ENCODE peak calls at places on chromosomes 2 and 18, in nine cellular contexts. T is prostate gland, E is stomach, F is transverse colon, O is H1, J is breast epithelium, I is upper lobe of left lung, Z is GM12892, Y is endothelial cell of umbilical vein. V is an unnamed sample.

GRCh38 chr2:154455201-154455600 is 243.3 kb upstream of the KCNJ3 start:
- DNase-seq in O (no peak), I (no peak), T (no peak), F (no peak), E (no peak), J (no peak), Y (no peak), Z (no peak), V (no peak)

GRCh38 chr2:45577426-45577825 is 33.6 kb downstream of the SRBD1 start:
- DNase-seq in I (no peak), Y (no peak), T (no peak), O (no peak), E (no peak), Z (no peak), F (no peak), J (no peak), V (no peak)

GRCh38 chr2:241530571-241530970 is 22.2 kb upstream of the STK25 start:
- DNase-seq in T (no peak), F (no peak), Y (no peak), J (no peak), E (no peak), Z (no peak), I (no peak), O (no peak), V (no peak)

GRCh38 chr2:113357071-113357470 is 78.3 kb upstream of the PAX8 start:
- DNase-seq in F (no peak), O (no peak), J (no peak), Y (no peak), E (no peak), T (no peak), Z (no peak), I (no peak), V (no peak)

GRCh38 chr2:229170171-229170570 is 100.9 kb downstream of the PID1 start:
- DNase-seq in Z (no peak), Y (no peak), J (no peak), T (no peak), O (no peak), E (no peak), F (no peak), I (no peak), V (no peak)

GRCh38 chr2:13638181-13638580 is 921.4 kb downstream of the TRIB2 start:
- DNase-seq in O (no peak), T (no peak), J (no peak), F (no peak), E (no peak), I (no peak), Z (no peak), Y (no peak), V (no peak)

GRCh38 chr2:240825476-240825875 is 5.5 kb upstream of the KIF1A start:
- DNase-seq in T (no peak), Y (no peak), E (no peak), O (no peak), J (no peak), Z (no peak), I (no peak), F (no peak), V (no peak)

GRCh38 chr18:56873441-56874140 is 222.4 kb downstream of the WDR7 start:
- DNase-seq in O (peak), E (no peak), Y (peak), T (no peak), I (no peak), Z (no peak), F (no peak), J (no peak), V (no peak)

DNA sequence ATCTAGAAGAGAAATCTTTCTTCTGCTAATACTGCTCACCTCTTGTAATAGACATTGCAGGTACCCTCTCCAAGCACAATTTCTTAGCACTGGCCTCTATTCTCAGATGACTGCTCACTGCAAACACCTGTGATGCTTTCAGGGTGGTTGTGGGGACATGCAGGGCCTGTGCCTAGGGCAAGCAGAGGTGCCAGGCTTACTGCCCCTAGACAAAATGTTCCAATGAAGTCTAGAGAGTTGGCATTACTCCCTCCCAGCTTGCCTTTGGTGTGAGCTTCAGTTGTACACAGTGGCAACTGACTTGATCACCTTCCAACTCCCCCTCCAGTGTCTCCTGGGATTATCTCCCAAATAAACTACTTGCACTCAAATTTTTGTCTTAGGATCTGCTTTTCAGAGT is 12.9 kb upstream of the TXNDC2 start:
- DNase-seq in I (no peak), T (no peak), Z (no peak), Y (no peak), F (no peak), J (no peak), E (no peak), O (no peak), V (no peak)
- TF ChIP-seq POLR2AphosphoS5 in I (no peak), T (no peak), Z (no peak), Y (no peak), F (no peak), J (no peak), E (no peak), O (no peak), V (no peak)

DNA sequence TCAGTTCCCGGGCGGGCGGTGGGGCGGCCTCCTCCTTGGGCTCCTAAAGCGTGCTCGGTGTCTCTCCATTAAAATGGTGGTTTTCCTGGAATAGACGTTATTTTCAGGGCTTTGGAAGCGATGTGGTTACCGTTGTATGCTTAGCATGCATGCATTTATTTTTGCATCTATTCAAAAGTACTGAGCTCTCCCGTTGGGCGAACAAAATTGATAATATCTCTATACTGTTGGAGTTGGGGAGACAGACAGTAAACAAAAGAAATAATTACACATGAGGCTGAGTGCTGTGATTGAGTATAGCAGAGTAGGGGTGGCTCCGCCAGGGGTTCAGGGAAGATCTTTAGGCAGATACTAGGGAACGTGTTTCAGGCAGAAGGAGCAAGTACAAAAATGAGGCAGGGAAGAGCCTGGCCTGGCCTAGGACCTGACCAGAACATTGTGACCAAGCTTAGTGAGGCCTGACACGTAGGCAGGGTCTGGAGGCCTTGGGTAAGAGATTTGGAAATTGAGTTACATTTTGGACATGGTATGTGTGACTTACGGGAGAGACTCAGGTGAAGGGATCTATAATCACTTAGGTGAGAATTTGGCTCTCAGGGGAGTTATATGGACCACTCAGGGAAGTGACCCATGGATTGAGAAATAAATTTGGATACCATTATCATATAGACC is 674 bp downstream of the NCAPH start:
- DNase-seq in O (no peak), Z (no peak), T (no peak), E (no peak), J (no peak), Y (no peak), I (no peak), F (no peak), V (no peak)
- TF ChIP-seq POLR2A in O (peak), Z (peak), T (no peak), E (no peak), J (no peak), Y (peak), I (no peak), F (no peak), V (no peak)

GRCh38 chr2:127220102-127220806 is at the start of gene CYP27C1:
- DNase-seq in F (no peak), Y (peak), O (no peak), J (no peak), Z (no peak), E (no peak), I (peak), T (no peak), V (no peak)
- TF ChIP-seq POLR2AphosphoS5 in F (no peak), Y (no peak), O (no peak), J (no peak), Z (no peak), E (no peak), I (no peak), T (no peak), V (no peak)

DNA sequence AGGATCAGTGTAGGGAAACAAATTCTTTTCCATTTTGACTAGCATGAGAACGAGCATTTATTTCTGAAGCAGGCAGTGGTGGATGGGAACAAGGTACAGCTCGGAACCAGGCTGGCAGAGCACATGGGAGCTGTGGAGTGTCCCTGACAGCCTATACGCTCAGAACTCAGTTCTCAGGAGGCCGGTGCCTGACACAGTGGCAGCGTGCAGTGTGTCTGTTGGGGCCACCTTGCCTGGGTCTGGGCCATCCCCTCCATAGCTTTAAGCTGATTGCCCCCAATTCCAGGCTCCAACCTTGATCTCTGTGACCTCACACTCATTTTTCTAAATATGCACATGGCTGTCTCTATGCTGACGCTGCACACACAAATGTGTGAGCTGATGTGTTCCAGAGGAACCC is 54.5 kb upstream of the ATG16L1 start:
- DNase-seq in T (no peak), Z (no peak), Y (no peak), E (no peak), I (no peak), O (no peak), F (no peak), J (no peak), V (no peak)
- TF ChIP-seq POLR2A in T (no peak), Z (no peak), Y (no peak), E (no peak), I (no peak), O (no peak), F (no peak), J (no peak), V (no peak)

GRCh38 chr2:100960688-100961087 is 41.4 kb upstream of the RPL31 start:
- DNase-seq in I (no peak), J (no peak), F (no peak), Y (no peak), E (no peak), O (no peak), Z (no peak), T (no peak), V (no peak)
- TF ChIP-seq POLR2AphosphoS5 in I (no peak), J (no peak), F (no peak), Y (no peak), E (no peak), O (no peak), Z (no peak), T (no peak), V (no peak)

GRCh38 chr2:102114290-102114721 is 28.2 kb upstream of the IL1R1 start:
- DNase-seq in Z (no peak), I (no peak), O (no peak), T (no peak), E (no peak), Y (peak), F (no peak), J (no peak), V (no peak)
- TF ChIP-seq POLR2A in Z (no peak), I (no peak), O (no peak), T (no peak), E (no peak), Y (no peak), F (no peak), J (no peak), V (no peak)

DNA sequence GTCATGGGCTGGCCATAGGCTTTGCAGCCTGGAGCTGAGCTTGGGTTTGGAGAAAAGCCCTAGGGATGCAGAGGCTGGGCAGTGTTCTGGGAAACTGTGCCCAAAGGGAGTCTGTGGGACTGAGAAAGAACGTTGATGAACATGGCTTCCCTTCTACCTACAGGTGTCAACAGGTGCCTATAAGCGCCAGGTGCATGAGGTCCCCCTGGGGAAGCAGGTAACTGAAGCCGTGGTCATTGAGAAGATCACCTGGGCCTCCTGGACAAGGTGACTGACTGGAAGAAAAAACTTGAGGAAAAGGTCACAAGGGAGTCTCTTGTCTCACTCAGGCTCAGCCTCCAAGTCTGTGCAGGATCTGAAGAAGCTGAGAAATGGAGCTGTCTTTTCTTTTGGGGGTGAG is 83.4 kb downstream of the RTN4 start:
- DNase-seq in E (no peak), Y (no peak), Z (no peak), I (no peak), F (no peak), J (no peak), O (no peak), T (no peak), V (no peak)
- TF ChIP-seq POLR2AphosphoS5 in E (no peak), Y (no peak), Z (no peak), I (no peak), F (no peak), J (no peak), O (no peak), T (no peak), V (no peak)